ENCODE peak calls at places on chromosomes 16 and 17, in six cellular contexts. N, I, L, O, X and C are unnamed samples.

GRCh38 chr16:85055503-85056210 is 28.1 kb downstream of the KIAA0513 start:
- DNase-seq in N (peak; percentile 17), I (peak; percentile 72), L (peak; percentile 29), O (peak; percentile 75), X (peak; percentile 62), C (peak; percentile 73)

GRCh38 chr16:75226550-75227360 is 8.0 kb downstream of the CTRB1 start:
- DNase-seq in N (no peak), I (no peak), L (no peak), O (no peak), X (no peak), C (no peak)

GRCh38 chr17:50834786-50835562 is 412 bp upstream of the WFIKKN2 start:
- DNase-seq in N (no peak), I (peak; percentile 62), L (no peak), O (peak; percentile 43), X (peak; percentile 45), C (peak; percentile 33)

GRCh38 chr17:883586-883962 is 96.0 kb downstream of the NXN start:
- DNase-seq in N (no peak), I (no peak), L (no peak), O (no peak), X (no peak), C (no peak)

GRCh38 chr17:36463916-36464764 is 22.3 kb upstream of the ZNHIT3 start:
- DNase-seq in N (no peak), I (peak; percentile 90), L (no peak), O (peak; percentile 78), X (peak; percentile 79), C (peak; percentile 77)

GRCh38 chr17:79340286-79340685 is 265.7 kb downstream of the ENGASE start:
- DNase-seq in N (no peak), I (no peak), L (no peak), O (no peak), X (no peak), C (no peak)

GRCh38 chr17:7413346-7413985 is 5.8 kb downstream of the NLGN2 start:
- DNase-seq in N (no peak), I (peak; percentile 37), L (no peak), O (peak; percentile 90), X (peak; percentile 9), C (no peak)

GRCh38 chr17:29625037-29625750 is 2.5 kb upstream of the CORO6 start:
- DNase-seq in N (no peak), I (peak; percentile 60), L (no peak), O (peak; percentile 73), X (no peak), C (no peak)

GRCh38 chr16:81832801-81833547 is 53.9 kb downstream of the PLCG2 start:
- DNase-seq in N (no peak), I (no peak), L (no peak), O (no peak), X (no peak), C (no peak)

GRCh38 chr17:64133546-64134215 is 3.7 kb upstream of the ERN1 start:
- DNase-seq in N (no peak), I (peak; percentile 80), L (no peak), O (peak; percentile 67), X (peak; percentile 45), C (peak; percentile 74)

GRCh38 chr17:18248300-18248731 is 10.2 kb downstream of the FLII start:
- DNase-seq in N (no peak), I (peak; percentile 83), L (peak; percentile 47), O (peak; percentile 60), X (no peak), C (peak; percentile 89)

GRCh38 chr17:59893617-59894100 is 738 bp downstream of the RPS6KB1 start:
- DNase-seq in N (no peak), I (peak; percentile 13), L (no peak), O (peak; percentile 29), X (peak; percentile 7), C (peak; percentile 36)

GRCh38 chr17:46179375-46179999 is 13.7 kb downstream of the KANSL1 start:
- DNase-seq in N (no peak), I (no peak), L (no peak), O (no peak), X (no peak), C (no peak)

GRCh38 chr16:86723699-86724098 is 145.3 kb downstream of the FOXL1 start:
- DNase-seq in N (no peak), I (no peak), L (no peak), O (peak; percentile 49), X (no peak), C (no peak)